ENCODE peak calls at places on chromosomes 3 and 15, in five cellular contexts. One of them, this sample, is unnamed. For H3K27me3, the result is how much of the 10 kb centered on the place peaks cover.

GRCh38 chr3:149134560-149134959 is 5.1 kb downstream of the HPS3 start:
- DNase-seq in pancreas: no peak
- DNase-seq in heart right ventricle: no peak
- DNase-seq in BJ: no peak
- DNase-seq in IMR-90: peak
- DNase-seq in this sample: peak

GRCh38 chr15:40776537-40777141 is 6.9 kb downstream of the C15orf62 start:
- DNase-seq in pancreas: peak
- DNase-seq in heart right ventricle: no peak
- DNase-seq in BJ: no peak
- DNase-seq in IMR-90: peak
- DNase-seq in this sample: peak

GRCh38 chr3:177832862-177833261 is 635.6 kb upstream of the TBL1XR1 start:
- DNase-seq in pancreas: no peak
- DNase-seq in heart right ventricle: no peak
- DNase-seq in BJ: no peak
- DNase-seq in IMR-90: no peak
- DNase-seq in this sample: no peak

GRCh38 chr3:99041747-99042146 is 140.3 kb upstream of the DCBLD2 start:
- DNase-seq in pancreas: no peak
- DNase-seq in heart right ventricle: no peak
- DNase-seq in BJ: no peak
- DNase-seq in IMR-90: no peak
- DNase-seq in this sample: no peak

GRCh38 chr15:80780416-80781221 is 1.4 kb downstream of the CEMIP start:
- DNase-seq in pancreas: peak
- DNase-seq in heart right ventricle: peak
- DNase-seq in BJ: no peak
- DNase-seq in IMR-90: peak
- DNase-seq in this sample: peak

GRCh38 chr3:4335840-4336579 is 32.8 kb downstream of the SETMAR start:
- DNase-seq in pancreas: no peak
- DNase-seq in heart right ventricle: no peak
- DNase-seq in BJ: no peak
- DNase-seq in IMR-90: no peak
- DNase-seq in this sample: no peak

GRCh38 chr3:196165850-196166249 is 45.4 kb downstream of the ZDHHC19 start:
- DNase-seq in pancreas: no peak
- DNase-seq in heart right ventricle: no peak
- DNase-seq in BJ: no peak
- DNase-seq in IMR-90: no peak
- DNase-seq in this sample: no peak

GRCh38 chr3:19394946-19395345 is 246.6 kb downstream of the KCNH8 start:
- DNase-seq in pancreas: no peak
- DNase-seq in heart right ventricle: no peak
- DNase-seq in BJ: no peak
- DNase-seq in IMR-90: no peak
- DNase-seq in this sample: no peak

GRCh38 chr3:138944136-138944658 is 2.7 kb downstream of the FOXL2 start:
- DNase-seq in pancreas: no peak
- DNase-seq in heart right ventricle: no peak
- DNase-seq in BJ: no peak
- DNase-seq in IMR-90: no peak
- DNase-seq in this sample: no peak
- H3K4me3 ChIP-seq in pancreas: no peak
- H3K4me3 ChIP-seq in heart right ventricle: no peak
- H3K4me3 ChIP-seq in BJ: no peak
- H3K4me3 ChIP-seq in IMR-90: no peak
- H3K4me3 ChIP-seq in this sample: no peak

GRCh38 chr3:36832406-36832805 is 68.1 kb upstream of the DCLK3 start:
- DNase-seq in pancreas: no peak
- DNase-seq in heart right ventricle: no peak
- DNase-seq in BJ: no peak
- DNase-seq in IMR-90: no peak
- DNase-seq in this sample: no peak

GRCh38 chr3:36842275-36842674 is 77.9 kb upstream of the DCLK3 start:
- DNase-seq in pancreas: no peak
- DNase-seq in heart right ventricle: no peak
- DNase-seq in BJ: no peak
- DNase-seq in IMR-90: no peak
- DNase-seq in this sample: no peak

GRCh38 chr3:36840453-36840921 is 76.1 kb upstream of the DCLK3 start:
- DNase-seq in pancreas: no peak
- DNase-seq in heart right ventricle: no peak
- DNase-seq in BJ: no peak
- DNase-seq in IMR-90: no peak
- DNase-seq in this sample: no peak

GRCh38 chr3:36833160-36833814 is 68.9 kb upstream of the DCLK3 start:
- DNase-seq in pancreas: no peak
- DNase-seq in heart right ventricle: no peak
- DNase-seq in BJ: no peak
- DNase-seq in IMR-90: no peak
- DNase-seq in this sample: no peak

GRCh38 chr3:36837089-36837488 is 72.7 kb upstream of the DCLK3 start:
- DNase-seq in pancreas: no peak
- DNase-seq in heart right ventricle: no peak
- DNase-seq in BJ: no peak
- DNase-seq in IMR-90: no peak
- DNase-seq in this sample: no peak
- TF ChIP-seq CTCF in pancreas: no peak
- TF ChIP-seq CTCF in heart right ventricle: no peak
- TF ChIP-seq CTCF in BJ: no peak
- TF ChIP-seq CTCF in IMR-90: peak
- TF ChIP-seq CTCF in this sample: peak

GRCh38 chr3:13197795-13198194 is 124.6 kb upstream of the IQSEC1 start:
- DNase-seq in pancreas: no peak
- DNase-seq in heart right ventricle: no peak
- DNase-seq in BJ: no peak
- DNase-seq in IMR-90: no peak
- DNase-seq in this sample: no peak

GRCh38 chr3:13197281-13197680 is 124.1 kb upstream of the IQSEC1 start:
- DNase-seq in pancreas: no peak
- DNase-seq in heart right ventricle: no peak
- DNase-seq in BJ: no peak
- DNase-seq in IMR-90: no peak
- DNase-seq in this sample: no peak

GRCh38 chr3:13199899-13200451 is 126.7 kb upstream of the IQSEC1 start:
- DNase-seq in pancreas: no peak
- DNase-seq in heart right ventricle: no peak
- DNase-seq in BJ: no peak
- DNase-seq in IMR-90: no peak
- DNase-seq in this sample: no peak

GRCh38 chr3:13199006-13199776 is 126.0 kb upstream of the IQSEC1 start:
- DNase-seq in pancreas: no peak
- DNase-seq in heart right ventricle: no peak
- DNase-seq in BJ: no peak
- DNase-seq in IMR-90: no peak
- DNase-seq in this sample: no peak

DNA sequence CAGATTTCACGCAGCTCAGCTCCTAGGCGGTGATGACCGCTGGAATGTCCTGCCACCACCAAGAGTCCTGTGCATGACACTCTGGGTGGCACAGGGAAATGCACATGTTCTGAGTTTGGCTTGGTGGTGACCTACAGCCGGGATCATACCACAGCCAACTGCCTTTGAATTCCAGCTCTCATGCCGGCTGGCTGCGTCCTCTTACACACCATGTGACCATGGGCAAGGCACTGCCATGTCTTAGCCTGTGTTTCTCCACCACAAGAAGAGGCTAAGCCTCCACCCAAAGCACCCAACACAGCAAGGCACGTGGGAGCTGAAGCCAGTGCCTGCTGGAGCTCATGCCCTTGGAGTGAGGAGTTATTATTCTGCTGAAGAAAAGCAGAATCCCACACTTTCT is 125.3 kb upstream of the IQSEC1 start:
- DNase-seq in pancreas: no peak
- DNase-seq in heart right ventricle: no peak
- DNase-seq in BJ: no peak
- DNase-seq in IMR-90: no peak
- DNase-seq in this sample: no peak
- H3K27me3 ChIP-seq in pancreas: under half
- H3K27me3 ChIP-seq in heart right ventricle: under half
- H3K27me3 ChIP-seq in BJ: under half
- H3K27me3 ChIP-seq in IMR-90: under half
- H3K27me3 ChIP-seq in this sample: under half

GRCh38 chr3:160676547-160677303 is at the start of gene ARL14:
- DNase-seq in pancreas: peak
- DNase-seq in heart right ventricle: no peak
- DNase-seq in BJ: no peak
- DNase-seq in IMR-90: peak
- DNase-seq in this sample: peak
- H3K4me3 ChIP-seq in pancreas: peak
- H3K4me3 ChIP-seq in heart right ventricle: no peak
- H3K4me3 ChIP-seq in BJ: no peak
- H3K4me3 ChIP-seq in IMR-90: no peak
- H3K4me3 ChIP-seq in this sample: no peak

DNA sequence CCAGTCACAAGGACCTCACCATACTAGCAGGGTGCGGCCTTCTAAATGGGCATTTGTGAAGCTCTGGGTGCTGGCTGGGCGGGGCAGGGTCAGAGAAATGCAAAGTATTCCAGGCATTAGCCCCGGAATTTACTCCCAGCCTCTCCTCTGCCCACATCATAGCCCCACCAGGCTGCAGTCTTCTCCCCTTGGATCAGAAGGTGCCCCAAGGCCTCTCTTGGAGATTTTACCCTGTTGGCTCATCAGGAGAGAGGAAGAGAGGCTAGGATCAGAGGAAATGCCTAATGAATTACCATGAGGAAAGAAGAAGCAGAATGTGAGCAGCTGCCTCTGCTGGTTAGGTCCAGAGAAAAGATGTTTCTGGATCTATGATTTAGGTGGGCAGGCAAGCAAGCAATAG is 65.7 kb downstream of the BDH1 start:
- DNase-seq in pancreas: no peak
- DNase-seq in heart right ventricle: no peak
- DNase-seq in BJ: peak
- DNase-seq in IMR-90: peak
- DNase-seq in this sample: peak
- TF ChIP-seq CTCF in pancreas: no peak
- TF ChIP-seq CTCF in heart right ventricle: no peak
- TF ChIP-seq CTCF in BJ: peak
- TF ChIP-seq CTCF in IMR-90: no peak
- TF ChIP-seq CTCF in this sample: no peak

GRCh38 chr3:169669816-169670215 is 6.3 kb upstream of the MECOM start:
- DNase-seq in pancreas: no peak
- DNase-seq in heart right ventricle: no peak
- DNase-seq in BJ: no peak
- DNase-seq in IMR-90: no peak
- DNase-seq in this sample: no peak

GRCh38 chr3:169667710-169668080 is 4.2 kb upstream of the MECOM start:
- DNase-seq in pancreas: no peak
- DNase-seq in heart right ventricle: no peak
- DNase-seq in BJ: no peak
- DNase-seq in IMR-90: no peak
- DNase-seq in this sample: no peak

GRCh38 chr3:169668957-169669681 is 5.6 kb upstream of the MECOM start:
- DNase-seq in pancreas: peak
- DNase-seq in heart right ventricle: peak
- DNase-seq in BJ: no peak
- DNase-seq in IMR-90: peak
- DNase-seq in this sample: peak

GRCh38 chr3:169667380-169667671 is 3.8 kb upstream of the MECOM start:
- DNase-seq in pancreas: no peak
- DNase-seq in heart right ventricle: no peak
- DNase-seq in BJ: no peak
- DNase-seq in IMR-90: no peak
- DNase-seq in this sample: no peak

GRCh38 chr3:169668081-169668956 is 4.8 kb upstream of the MECOM start:
- DNase-seq in pancreas: peak
- DNase-seq in heart right ventricle: peak
- DNase-seq in BJ: no peak
- DNase-seq in IMR-90: peak
- DNase-seq in this sample: peak
- H3K27me3 ChIP-seq in pancreas: under half
- H3K27me3 ChIP-seq in heart right ventricle: half or more
- H3K27me3 ChIP-seq in BJ: under half
- H3K27me3 ChIP-seq in IMR-90: under half
- H3K27me3 ChIP-seq in this sample: under half

GRCh38 chr3:114690896-114691295 is 397.1 kb downstream of the TIGIT start:
- DNase-seq in pancreas: no peak
- DNase-seq in heart right ventricle: no peak
- DNase-seq in BJ: no peak
- DNase-seq in IMR-90: no peak
- DNase-seq in this sample: no peak

GRCh38 chr3:114687157-114687556 is 393.3 kb downstream of the TIGIT start:
- DNase-seq in pancreas: no peak
- DNase-seq in heart right ventricle: no peak
- DNase-seq in BJ: no peak
- DNase-seq in IMR-90: no peak
- DNase-seq in this sample: no peak

GRCh38 chr3:114685053-114685630 is 391.3 kb downstream of the TIGIT start:
- DNase-seq in pancreas: no peak
- DNase-seq in heart right ventricle: no peak
- DNase-seq in BJ: no peak
- DNase-seq in IMR-90: no peak
- DNase-seq in this sample: no peak

GRCh38 chr3:114686624-114687023 is 392.8 kb downstream of the TIGIT start:
- DNase-seq in pancreas: no peak
- DNase-seq in heart right ventricle: peak
- DNase-seq in BJ: no peak
- DNase-seq in IMR-90: no peak
- DNase-seq in this sample: no peak
- H3K4me3 ChIP-seq in pancreas: no peak
- H3K4me3 ChIP-seq in heart right ventricle: no peak
- H3K4me3 ChIP-seq in BJ: no peak
- H3K4me3 ChIP-seq in IMR-90: no peak
- H3K4me3 ChIP-seq in this sample: no peak

GRCh38 chr3:171018151-171018935 is 8.2 kb downstream of the SLC2A2 start:
- DNase-seq in pancreas: no peak
- DNase-seq in heart right ventricle: no peak
- DNase-seq in BJ: no peak
- DNase-seq in IMR-90: no peak
- DNase-seq in this sample: no peak
- TF ChIP-seq CTCF in pancreas: no peak
- TF ChIP-seq CTCF in heart right ventricle: no peak
- TF ChIP-seq CTCF in BJ: peak
- TF ChIP-seq CTCF in IMR-90: peak
- TF ChIP-seq CTCF in this sample: no peak

This sample was measured in bronchial epithelial cell.